ENCODE peak calls at places on chromosomes 6 and 20, in five cellular contexts. I, G, Z, D and M are unnamed samples.
A peak's percentile ranks its signal among the peaks of the same experiment; 100 is the strongest.

GRCh38 chr6:41958022-41958856 is 16.6 kb upstream of the CCND3 start:
- DNase-seq in I (no peak), G (no peak), Z (no peak), D (no peak), M (no peak)

GRCh38 chr6:12137480-12137879 is 125.4 kb downstream of the HIVEP1 start:
- DNase-seq in I (peak; percentile 69), G (peak; percentile 77), Z (no peak), D (peak; percentile 31), M (peak; percentile 71)

GRCh38 chr6:158485411-158485810 is 74.5 kb upstream of the TMEM181 start:
- DNase-seq in I (peak; percentile 8), G (peak; percentile 37), Z (no peak), D (no peak), M (no peak)

GRCh38 chr6:169229611-169230321 is 23.9 kb downstream of the THBS2 start:
- DNase-seq in I (peak; percentile 72), G (peak; percentile 73), Z (no peak), D (peak; percentile 17), M (no peak)

GRCh38 chr6:113011803-113012202 is 664.7 kb downstream of the RFPL4B start:
- DNase-seq in I (peak; percentile 41), G (peak; percentile 44), Z (no peak), D (no peak), M (no peak)

GRCh38 chr6:109799664-109800063 is 108.6 kb downstream of the FIG4 start:
- DNase-seq in I (no peak), G (no peak), Z (no peak), D (no peak), M (no peak)

GRCh38 chr20:38843346-38843745 is 37.8 kb downstream of the PPP1R16B start:
- DNase-seq in I (no peak), G (no peak), Z (no peak), D (no peak), M (no peak)

GRCh38 chr6:119627908-119628669 is 278.5 kb upstream of the MAN1A1 start:
- DNase-seq in I (peak; percentile 70), G (peak; percentile 76), Z (no peak), D (no peak), M (no peak)

GRCh38 chr6:2770171-2770570 is 5.0 kb downstream of the WRNIP1 start:
- DNase-seq in I (no peak), G (no peak), Z (no peak), D (no peak), M (peak; percentile 79)

GRCh38 chr6:157235600-157236039 is 87.7 kb downstream of the TMEM242 start:
- DNase-seq in I (peak; percentile 34), G (peak; percentile 56), Z (no peak), D (peak; percentile 67), M (peak; percentile 55)

GRCh38 chr6:166348305-166348949 is 6.1 kb upstream of the SFT2D1 start:
- DNase-seq in I (no peak), G (no peak), Z (no peak), D (no peak), M (no peak)

GRCh38 chr20:59611286-59611685 is 6.9 kb downstream of the PHACTR3 start:
- DNase-seq in I (no peak), G (no peak), Z (no peak), D (no peak), M (no peak)

GRCh38 chr6:16184129-16184528 is 54.3 kb upstream of the GMPR start:
- DNase-seq in I (no peak), G (no peak), Z (peak; percentile 45), D (peak; percentile 42), M (peak; percentile 47)

GRCh38 chr6:152309648-152310047 is 327.5 kb downstream of the SYNE1 start:
- DNase-seq in I (peak; percentile 59), G (peak; percentile 69), Z (no peak), D (no peak), M (no peak)

GRCh38 chr6:125974214-125974866 is 12.0 kb upstream of the TRMT11 start:
- DNase-seq in I (peak; percentile 32), G (peak; percentile 47), Z (no peak), D (no peak), M (peak; percentile 73)

GRCh38 chr6:90413396-90413795 is 116.8 kb upstream of the BACH2 start:
- DNase-seq in I (no peak), G (no peak), Z (no peak), D (no peak), M (no peak)
- H3K9ac ChIP-seq in I (peak overlapping the region; percentile 44), G (no peak overlapping the region), Z (no peak overlapping the region), D (no peak overlapping the region), M (no peak overlapping the region)

GRCh38 chr20:43690943-43691598 is 24.2 kb downstream of the MYBL2 start:
- DNase-seq in I (no peak), G (no peak), Z (no peak), D (no peak), M (no peak)

GRCh38 chr20:43694763-43695162 is 27.8 kb downstream of the MYBL2 start:
- DNase-seq in I (no peak), G (no peak), Z (no peak), D (no peak), M (no peak)

GRCh38 chr20:43689165-43689564 is 22.3 kb downstream of the MYBL2 start:
- DNase-seq in I (no peak), G (no peak), Z (no peak), D (no peak), M (no peak)

GRCh38 chr20:43695571-43695970 is 28.7 kb downstream of the MYBL2 start:
- DNase-seq in I (no peak), G (no peak), Z (no peak), D (no peak), M (no peak)

GRCh38 chr20:43691928-43692524 is 25.1 kb downstream of the MYBL2 start:
- DNase-seq in I (no peak), G (peak; percentile 12), Z (no peak), D (peak; percentile 75), M (peak; percentile 37)
- H3K9ac ChIP-seq in I (no peak overlapping the region), G (no peak overlapping the region), Z (no peak overlapping the region), D (no peak overlapping the region), M (no peak overlapping the region)

GRCh38 chr20:63364801-63365585 is 3.8 kb upstream of the CHRNA4 start:
- DNase-seq in I (no peak), G (no peak), Z (no peak), D (no peak), M (no peak)
- H3K9ac ChIP-seq in I (no peak overlapping the region), G (no peak overlapping the region), Z (no peak overlapping the region), D (no peak overlapping the region), M (no peak overlapping the region)

GRCh38 chr6:27864906-27865883 is 47.0 kb downstream of the OR2B2 start:
- DNase-seq in I (peak; percentile 97), G (peak; percentile 98), Z (peak; percentile 99), D (peak; percentile 85), M (peak; percentile 98)
- H3K9ac ChIP-seq in I (peak overlapping the region; percentile 88), G (peak overlapping the region; percentile 73), Z (peak overlapping the region; percentile 84), D (peak overlapping the region; percentile 75), M (peak overlapping the region; percentile 84)

GRCh38 chr6:14383393-14384174 is 266.0 kb downstream of the CD83 start:
- DNase-seq in I (no peak), G (no peak), Z (no peak), D (no peak), M (no peak)

GRCh38 chr6:14382381-14383236 is 265.0 kb downstream of the CD83 start:
- DNase-seq in I (no peak), G (no peak), Z (no peak), D (no peak), M (no peak)

GRCh38 chr6:14379568-14379967 is 262.0 kb downstream of the CD83 start:
- DNase-seq in I (no peak), G (no peak), Z (no peak), D (no peak), M (no peak)

GRCh38 chr6:14380421-14380820 is 262.8 kb downstream of the CD83 start:
- DNase-seq in I (no peak), G (peak; percentile 3), Z (no peak), D (no peak), M (no peak)

DNA sequence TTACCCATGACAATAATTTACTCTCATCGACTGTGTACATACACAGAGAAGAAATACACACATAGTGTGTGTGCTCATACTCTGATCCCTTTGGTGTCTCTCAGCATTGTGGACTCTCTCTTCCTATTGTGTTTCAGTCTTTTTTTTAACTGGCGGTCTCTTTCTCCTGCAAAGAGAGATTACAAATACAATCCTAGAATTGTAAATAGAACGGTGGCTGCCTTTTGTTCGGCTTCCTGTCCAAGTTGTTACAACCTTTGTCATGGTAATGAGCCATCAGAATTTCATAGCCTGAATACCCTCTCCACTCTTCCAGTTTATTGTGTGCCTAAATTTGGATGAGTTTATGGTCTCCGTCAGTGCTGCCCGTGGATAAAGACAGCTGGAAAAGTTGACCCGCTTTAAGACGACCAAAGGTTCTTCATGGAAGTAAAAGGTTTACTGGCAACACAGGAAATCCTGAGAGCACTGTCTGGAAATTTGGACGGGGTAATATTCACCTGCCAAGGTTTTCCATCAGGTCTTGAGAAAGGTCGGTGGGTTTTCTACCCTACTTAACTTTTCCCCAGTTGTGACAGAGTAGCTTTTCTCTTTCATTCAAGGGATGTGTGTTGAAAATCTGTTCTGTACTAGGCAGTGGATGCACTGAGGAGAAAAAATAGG is 263.8 kb downstream of the CD83 start:
- DNase-seq in I (no peak), G (no peak), Z (no peak), D (no peak), M (no peak)
- H3K9ac ChIP-seq in I (no peak overlapping the region), G (no peak overlapping the region), Z (no peak overlapping the region), D (no peak overlapping the region), M (no peak overlapping the region)